ENCODE peak calls at places on chromosomes 5 and 9, in nine cellular contexts. One of them, this sample, is unnamed.

GRCh38 chr9:91157891-91158660 is 203.6 kb downstream of the AUH start:
- DNase-seq in T-cell: no peak
- DNase-seq in activated T-cell treated with anti-CD3 and anti-CD28 coated beads for 1 hour: no peak
- DNase-seq in A673: no peak
- DNase-seq in T-helper 9 cell: no peak
- DNase-seq in WTC11: no peak
- DNase-seq in GOT3: no peak
- DNase-seq in neural crest cell: no peak
- DNase-seq in NCI-H1930: no peak
- DNase-seq in this sample: no peak

GRCh38 chr9:136673088-136673969 is 10.6 kb downstream of the EGFL7 start:
- DNase-seq in NCI-H1930: no peak
- DNase-seq in T-cell: no peak
- DNase-seq in T-helper 9 cell: no peak
- DNase-seq in WTC11: no peak
- DNase-seq in GOT3: no peak
- DNase-seq in activated T-cell treated with anti-CD3 and anti-CD28 coated beads for 1 hour: no peak
- DNase-seq in neural crest cell: no peak
- DNase-seq in A673: no peak
- DNase-seq in this sample: no peak

GRCh38 chr9:91164724-91165520 is 196.8 kb downstream of the AUH start:
- DNase-seq in activated T-cell treated with anti-CD3 and anti-CD28 coated beads for 1 hour: peak
- DNase-seq in A673: no peak
- DNase-seq in WTC11: no peak
- DNase-seq in T-helper 9 cell: peak
- DNase-seq in neural crest cell: no peak
- DNase-seq in NCI-H1930: no peak
- DNase-seq in T-cell: peak
- DNase-seq in GOT3: no peak
- DNase-seq in this sample: peak

GRCh38 chr9:15135167-15135792 is 171.7 kb downstream of the TTC39B start:
- DNase-seq in T-helper 9 cell: peak
- DNase-seq in activated T-cell treated with anti-CD3 and anti-CD28 coated beads for 1 hour: peak
- DNase-seq in GOT3: no peak
- DNase-seq in neural crest cell: peak
- DNase-seq in T-cell: peak
- DNase-seq in WTC11: peak
- DNase-seq in NCI-H1930: peak
- DNase-seq in A673: peak
- DNase-seq in this sample: peak

GRCh38 chr5:54385994-54386393 is 69.5 kb upstream of the HSPB3 start:
- DNase-seq in WTC11: no peak
- DNase-seq in NCI-H1930: no peak
- DNase-seq in A673: peak
- DNase-seq in T-helper 9 cell: no peak
- DNase-seq in neural crest cell: no peak
- DNase-seq in T-cell: no peak
- DNase-seq in activated T-cell treated with anti-CD3 and anti-CD28 coated beads for 1 hour: no peak
- DNase-seq in GOT3: no peak
- DNase-seq in this sample: no peak

GRCh38 chr5:168328804-168329203 is 37.4 kb downstream of the WWC1 start:
- DNase-seq in activated T-cell treated with anti-CD3 and anti-CD28 coated beads for 1 hour: no peak
- DNase-seq in neural crest cell: no peak
- DNase-seq in T-helper 9 cell: no peak
- DNase-seq in A673: peak
- DNase-seq in GOT3: no peak
- DNase-seq in WTC11: peak
- DNase-seq in T-cell: no peak
- DNase-seq in NCI-H1930: no peak
- DNase-seq in this sample: no peak

GRCh38 chr9:24582363-24583126 is 36.8 kb upstream of the IZUMO3 start:
- DNase-seq in T-helper 9 cell: no peak
- DNase-seq in WTC11: no peak
- DNase-seq in A673: no peak
- DNase-seq in GOT3: no peak
- DNase-seq in neural crest cell: no peak
- DNase-seq in activated T-cell treated with anti-CD3 and anti-CD28 coated beads for 1 hour: no peak
- DNase-seq in T-cell: no peak
- DNase-seq in NCI-H1930: peak
- DNase-seq in this sample: no peak

GRCh38 chr5:64838376-64838775 is 69.6 kb downstream of the CWC27 start:
- DNase-seq in A673: no peak
- DNase-seq in GOT3: no peak
- DNase-seq in T-cell: no peak
- DNase-seq in neural crest cell: no peak
- DNase-seq in T-helper 9 cell: no peak
- DNase-seq in WTC11: no peak
- DNase-seq in activated T-cell treated with anti-CD3 and anti-CD28 coated beads for 1 hour: no peak
- DNase-seq in NCI-H1930: no peak
- DNase-seq in this sample: no peak

GRCh38 chr5:58459276-58459859 is 518 bp downstream of the PLK2 start:
- DNase-seq in T-cell: no peak
- DNase-seq in A673: peak
- DNase-seq in neural crest cell: no peak
- DNase-seq in GOT3: peak
- DNase-seq in activated T-cell treated with anti-CD3 and anti-CD28 coated beads for 1 hour: peak
- DNase-seq in WTC11: peak
- DNase-seq in NCI-H1930: no peak
- DNase-seq in T-helper 9 cell: no peak
- DNase-seq in this sample: no peak

GRCh38 chr9:19116391-19116790 is 10.9 kb downstream of the PLIN2 start:
- DNase-seq in WTC11: no peak
- DNase-seq in T-helper 9 cell: no peak
- DNase-seq in NCI-H1930: no peak
- DNase-seq in GOT3: no peak
- DNase-seq in A673: no peak
- DNase-seq in activated T-cell treated with anti-CD3 and anti-CD28 coated beads for 1 hour: no peak
- DNase-seq in T-cell: no peak
- DNase-seq in neural crest cell: no peak
- DNase-seq in this sample: no peak

GRCh38 chr9:114271556-114272510 is 51.1 kb upstream of the ORM1 start:
- DNase-seq in neural crest cell: peak
- DNase-seq in activated T-cell treated with anti-CD3 and anti-CD28 coated beads for 1 hour: no peak
- DNase-seq in NCI-H1930: no peak
- DNase-seq in T-cell: no peak
- DNase-seq in A673: peak
- DNase-seq in WTC11: peak
- DNase-seq in T-helper 9 cell: no peak
- DNase-seq in GOT3: no peak
- DNase-seq in this sample: no peak

GRCh38 chr5:10310073-10310779 is 2.5 kb upstream of the CMBL start:
- DNase-seq in NCI-H1930: no peak
- DNase-seq in GOT3: no peak
- DNase-seq in A673: no peak
- DNase-seq in activated T-cell treated with anti-CD3 and anti-CD28 coated beads for 1 hour: no peak
- DNase-seq in T-helper 9 cell: no peak
- DNase-seq in T-cell: no peak
- DNase-seq in WTC11: no peak
- DNase-seq in neural crest cell: no peak
- DNase-seq in this sample: no peak

GRCh38 chr9:136140966-136141365 is 22.3 kb upstream of the TMEM250 start:
- DNase-seq in GOT3: no peak
- DNase-seq in neural crest cell: no peak
- DNase-seq in activated T-cell treated with anti-CD3 and anti-CD28 coated beads for 1 hour: no peak
- DNase-seq in T-cell: no peak
- DNase-seq in WTC11: peak
- DNase-seq in T-helper 9 cell: no peak
- DNase-seq in NCI-H1930: no peak
- DNase-seq in A673: no peak
- DNase-seq in this sample: no peak

GRCh38 chr5:78787763-78788162 is 139.2 kb upstream of the LHFPL2 start:
- DNase-seq in WTC11: no peak
- DNase-seq in NCI-H1930: no peak
- DNase-seq in GOT3: no peak
- DNase-seq in A673: no peak
- DNase-seq in T-cell: no peak
- DNase-seq in T-helper 9 cell: no peak
- DNase-seq in neural crest cell: no peak
- DNase-seq in activated T-cell treated with anti-CD3 and anti-CD28 coated beads for 1 hour: no peak
- DNase-seq in this sample: no peak

GRCh38 chr9:130451509-130452388 is 7.0 kb downstream of the ASS1 start:
- DNase-seq in WTC11: peak
- DNase-seq in T-helper 9 cell: no peak
- DNase-seq in T-cell: no peak
- DNase-seq in activated T-cell treated with anti-CD3 and anti-CD28 coated beads for 1 hour: no peak
- DNase-seq in neural crest cell: no peak
- DNase-seq in A673: peak
- DNase-seq in NCI-H1930: no peak
- DNase-seq in GOT3: no peak
- DNase-seq in this sample: no peak

GRCh38 chr9:111066427-111066826 is 28.2 kb upstream of the LPAR1 start:
- DNase-seq in neural crest cell: no peak
- DNase-seq in activated T-cell treated with anti-CD3 and anti-CD28 coated beads for 1 hour: no peak
- DNase-seq in T-cell: no peak
- DNase-seq in WTC11: no peak
- DNase-seq in GOT3: no peak
- DNase-seq in T-helper 9 cell: no peak
- DNase-seq in A673: no peak
- DNase-seq in NCI-H1930: no peak
- DNase-seq in this sample: no peak

GRCh38 chr9:92774274-92774673 is 9.6 kb upstream of the BICD2 start:
- DNase-seq in NCI-H1930: no peak
- DNase-seq in A673: peak
- DNase-seq in activated T-cell treated with anti-CD3 and anti-CD28 coated beads for 1 hour: no peak
- DNase-seq in WTC11: no peak
- DNase-seq in GOT3: no peak
- DNase-seq in T-helper 9 cell: no peak
- DNase-seq in T-cell: no peak
- DNase-seq in neural crest cell: no peak
- DNase-seq in this sample: no peak

This sample was measured in CD8-positive, alpha-beta memory T cell.